ENCODE peak calls at places on chromosomes 4 and X, in five cellular contexts. N is cardiac muscle cell, X is choroid plexus epithelial cell, D is GM12864, G is left lung. K is an unnamed sample.

GRCh38 chrX:2325076-2325784 is 175.5 kb downstream of the DHRSX start:
- DNase-seq in X (peak), D (no peak), N (no peak), G (peak), K (no peak)

GRCh38 chrX:120274958-120275357 is 24.3 kb downstream of the ZBTB33 start:
- DNase-seq in N (no peak), G (no peak), D (no peak), X (no peak), K (no peak)

GRCh38 chrX:140447150-140447549 is 57.7 kb downstream of the SOX3 start:
- DNase-seq in D (no peak), X (no peak), N (no peak), G (no peak), K (no peak)

GRCh38 chr4:140904904-140905303 is 148.7 kb upstream of the TBC1D9 start:
- DNase-seq in N (no peak), D (no peak), G (no peak), X (no peak), K (no peak)

GRCh38 chr4:8688041-8688907 is 95.7 kb downstream of the CPZ start:
- DNase-seq in N (peak), D (no peak), G (no peak), X (peak), K (no peak)

GRCh38 chr4:110087116-110087708 is 111.2 kb downstream of the ELOVL6 start:
- DNase-seq in X (peak), N (no peak), G (no peak), D (no peak), K (no peak)

GRCh38 chr4:186787536-186787935 is 63.9 kb upstream of the FAT1 start:
- DNase-seq in D (no peak), X (no peak), G (no peak), N (no peak), K (no peak)

GRCh38 chr4:187840814-187841213 is 154.8 kb upstream of the ZFP42 start:
- DNase-seq in N (no peak), G (no peak), D (no peak), X (no peak), K (no peak)

GRCh38 chr4:3251691-3252479 is 2.9 kb downstream of the MSANTD1 start:
- DNase-seq in X (no peak), D (no peak), N (no peak), G (no peak), K (no peak)

GRCh38 chr4:76809594-76810305 is 88.2 kb downstream of the SOWAHB start:
- DNase-seq in X (peak), N (no peak), D (no peak), G (no peak), K (no peak)

GRCh38 chrX:153646620-153647373 is at the start of gene DUSP9:
- DNase-seq in G (peak), X (peak), N (peak), D (no peak), K (no peak)

GRCh38 chrX:16892504-16893362 is 22.6 kb upstream of the RBBP7 start:
- DNase-seq in N (peak), X (peak), D (no peak), G (peak), K (no peak)

GRCh38 chr4:88814043-88814617 is 116.5 kb upstream of the NAP1L5 start:
- DNase-seq in N (peak), G (no peak), X (no peak), D (no peak), K (no peak)
- TF ChIP-seq CTCF in N (no peak), G (no peak), X (peak), D (peak), K (no peak)

DNA sequence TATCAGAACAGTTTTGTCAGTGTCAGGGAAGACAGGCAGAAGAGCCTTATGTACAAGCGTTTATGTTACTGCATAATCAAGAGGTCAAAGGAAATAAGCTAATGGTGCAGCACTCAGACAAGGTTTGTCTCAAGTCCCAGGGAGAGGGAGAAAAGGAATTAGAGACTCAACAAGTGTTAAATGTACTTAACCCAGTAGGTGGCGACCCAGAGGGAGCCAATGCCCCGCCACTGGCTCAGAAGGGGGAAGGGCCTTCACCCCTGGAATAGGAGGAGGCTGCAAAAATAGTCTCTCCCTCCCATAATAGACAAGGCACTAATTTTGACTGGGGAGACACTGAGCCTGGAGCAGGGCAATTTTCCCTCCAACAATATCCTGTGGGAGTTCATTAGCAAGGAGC is 14.1 kb upstream of the PAPSS1 start:
- DNase-seq in X (peak), N (peak), G (no peak), D (no peak), K (no peak)
- TF ChIP-seq CTCF in X (peak), N (peak), G (no peak), D (peak), K (no peak)

GRCh38 chrX:107429090-107429489 is 20.4 kb upstream of the FRMPD3 start:
- DNase-seq in X (peak), G (no peak), D (peak), N (peak), K (no peak)
- TF ChIP-seq CTCF in X (peak), G (peak), D (peak), N (peak), K (no peak)

GRCh38 chr4:180828455-180829018 is 1414.7 kb upstream of the TENM3 start:
- DNase-seq in X (peak), G (no peak), D (no peak), N (peak), K (no peak)
- TF ChIP-seq CTCF in X (peak), G (peak), D (peak), N (peak), K (no peak)

K was measured in activated B cell treated with CpG ODN at 0.5 μM for 24 hours.